ENCODE peak calls at places on chromosomes 2 and 18, in eight cellular contexts. One of them, this sample, is unnamed.

GRCh38 chr18:59054892-59055291 is 84.8 kb upstream of the SEC11C start:
- DNase-seq in ELF-1: no peak
- DNase-seq in NCI-H2107: no peak
- DNase-seq in stimulated activated naive B cell treated with anti-CD40 and anti-IgM and Interleukin-4, amounts not matched to agents 10 μg/mL and 1 μg/mL and 100 μg/mL, for 72 hours: no peak
- DNase-seq in right atrium auricular region: no peak
- DNase-seq in PC-9: no peak
- DNase-seq in Peyer's patch: no peak
- DNase-seq in left ventricle myocardium inferior: no peak
- DNase-seq in this sample: no peak

GRCh38 chr2:56713161-56713676 is 529.4 kb downstream of the CCDC85A start:
- DNase-seq in NCI-H2107: no peak
- DNase-seq in right atrium auricular region: no peak
- DNase-seq in Peyer's patch: no peak
- DNase-seq in stimulated activated naive B cell treated with anti-CD40 and anti-IgM and Interleukin-4, amounts not matched to agents 10 μg/mL and 1 μg/mL and 100 μg/mL, for 72 hours: no peak
- DNase-seq in PC-9: no peak
- DNase-seq in left ventricle myocardium inferior: no peak
- DNase-seq in ELF-1: no peak
- DNase-seq in this sample: no peak

GRCh38 chr2:219035942-219036341 is 5.4 kb downstream of the CFAP65 start:
- DNase-seq in NCI-H2107: no peak
- DNase-seq in right atrium auricular region: no peak
- DNase-seq in Peyer's patch: no peak
- DNase-seq in stimulated activated naive B cell treated with anti-CD40 and anti-IgM and Interleukin-4, amounts not matched to agents 10 μg/mL and 1 μg/mL and 100 μg/mL, for 72 hours: no peak
- DNase-seq in ELF-1: no peak
- DNase-seq in PC-9: no peak
- DNase-seq in left ventricle myocardium inferior: no peak
- DNase-seq in this sample: no peak

GRCh38 chr2:30688956-30689401 is 118.3 kb downstream of the CAPN13 start:
- DNase-seq in right atrium auricular region: peak
- DNase-seq in stimulated activated naive B cell treated with anti-CD40 and anti-IgM and Interleukin-4, amounts not matched to agents 10 μg/mL and 1 μg/mL and 100 μg/mL, for 72 hours: no peak
- DNase-seq in Peyer's patch: no peak
- DNase-seq in left ventricle myocardium inferior: peak
- DNase-seq in ELF-1: peak
- DNase-seq in PC-9: peak
- DNase-seq in NCI-H2107: no peak
- DNase-seq in this sample: no peak

GRCh38 chr2:159093496-159093895 is 125.1 kb downstream of the TANC1 start:
- DNase-seq in ELF-1: no peak
- DNase-seq in PC-9: no peak
- DNase-seq in NCI-H2107: no peak
- DNase-seq in stimulated activated naive B cell treated with anti-CD40 and anti-IgM and Interleukin-4, amounts not matched to agents 10 μg/mL and 1 μg/mL and 100 μg/mL, for 72 hours: no peak
- DNase-seq in right atrium auricular region: no peak
- DNase-seq in Peyer's patch: no peak
- DNase-seq in left ventricle myocardium inferior: no peak
- DNase-seq in this sample: no peak

GRCh38 chr2:100909571-100909970 is 89.6 kb downstream of the NPAS2 start:
- DNase-seq in PC-9: no peak
- DNase-seq in Peyer's patch: no peak
- DNase-seq in NCI-H2107: no peak
- DNase-seq in ELF-1: no peak
- DNase-seq in stimulated activated naive B cell treated with anti-CD40 and anti-IgM and Interleukin-4, amounts not matched to agents 10 μg/mL and 1 μg/mL and 100 μg/mL, for 72 hours: no peak
- DNase-seq in right atrium auricular region: no peak
- DNase-seq in left ventricle myocardium inferior: no peak
- DNase-seq in this sample: no peak

GRCh38 chr2:242015366-242016065 is 146.0 kb downstream of the RTP5 start:
- DNase-seq in Peyer's patch: peak
- DNase-seq in right atrium auricular region: no peak
- DNase-seq in stimulated activated naive B cell treated with anti-CD40 and anti-IgM and Interleukin-4, amounts not matched to agents 10 μg/mL and 1 μg/mL and 100 μg/mL, for 72 hours: no peak
- DNase-seq in ELF-1: no peak
- DNase-seq in NCI-H2107: no peak
- DNase-seq in PC-9: no peak
- DNase-seq in left ventricle myocardium inferior: no peak
- DNase-seq in this sample: peak

GRCh38 chr2:21910832-21911507 is 787.2 kb downstream of the TDRD15 start:
- DNase-seq in left ventricle myocardium inferior: no peak
- DNase-seq in stimulated activated naive B cell treated with anti-CD40 and anti-IgM and Interleukin-4, amounts not matched to agents 10 μg/mL and 1 μg/mL and 100 μg/mL, for 72 hours: no peak
- DNase-seq in ELF-1: no peak
- DNase-seq in NCI-H2107: no peak
- DNase-seq in right atrium auricular region: no peak
- DNase-seq in Peyer's patch: no peak
- DNase-seq in PC-9: no peak
- DNase-seq in this sample: no peak

GRCh38 chr18:11759456-11759855 is 70.4 kb downstream of the GNAL start:
- DNase-seq in right atrium auricular region: no peak
- DNase-seq in NCI-H2107: no peak
- DNase-seq in Peyer's patch: no peak
- DNase-seq in ELF-1: no peak
- DNase-seq in stimulated activated naive B cell treated with anti-CD40 and anti-IgM and Interleukin-4, amounts not matched to agents 10 μg/mL and 1 μg/mL and 100 μg/mL, for 72 hours: no peak
- DNase-seq in PC-9: no peak
- DNase-seq in left ventricle myocardium inferior: no peak
- DNase-seq in this sample: no peak

GRCh38 chr2:235545369-235546150 is 51.7 kb downstream of the AGAP1 start:
- DNase-seq in Peyer's patch: no peak
- DNase-seq in NCI-H2107: no peak
- DNase-seq in PC-9: no peak
- DNase-seq in left ventricle myocardium inferior: no peak
- DNase-seq in right atrium auricular region: no peak
- DNase-seq in ELF-1: no peak
- DNase-seq in stimulated activated naive B cell treated with anti-CD40 and anti-IgM and Interleukin-4, amounts not matched to agents 10 μg/mL and 1 μg/mL and 100 μg/mL, for 72 hours: no peak
- DNase-seq in this sample: peak

GRCh38 chr2:228181098-228182019 is at the start of gene SPHKAP:
- DNase-seq in right atrium auricular region: no peak
- DNase-seq in stimulated activated naive B cell treated with anti-CD40 and anti-IgM and Interleukin-4, amounts not matched to agents 10 μg/mL and 1 μg/mL and 100 μg/mL, for 72 hours: no peak
- DNase-seq in left ventricle myocardium inferior: peak
- DNase-seq in Peyer's patch: no peak
- DNase-seq in NCI-H2107: peak
- DNase-seq in PC-9: no peak
- DNase-seq in ELF-1: peak
- DNase-seq in this sample: peak

GRCh38 chr2:70703900-70704549 is 64.0 kb downstream of the ADD2 start:
- DNase-seq in Peyer's patch: peak
- DNase-seq in left ventricle myocardium inferior: no peak
- DNase-seq in ELF-1: no peak
- DNase-seq in stimulated activated naive B cell treated with anti-CD40 and anti-IgM and Interleukin-4, amounts not matched to agents 10 μg/mL and 1 μg/mL and 100 μg/mL, for 72 hours: no peak
- DNase-seq in NCI-H2107: no peak
- DNase-seq in right atrium auricular region: peak
- DNase-seq in PC-9: no peak
- DNase-seq in this sample: no peak

GRCh38 chr2:196294510-196294909 is 123.1 kb upstream of the STK17B start:
- DNase-seq in ELF-1: no peak
- DNase-seq in left ventricle myocardium inferior: no peak
- DNase-seq in stimulated activated naive B cell treated with anti-CD40 and anti-IgM and Interleukin-4, amounts not matched to agents 10 μg/mL and 1 μg/mL and 100 μg/mL, for 72 hours: no peak
- DNase-seq in NCI-H2107: no peak
- DNase-seq in Peyer's patch: no peak
- DNase-seq in PC-9: peak
- DNase-seq in right atrium auricular region: no peak
- DNase-seq in this sample: no peak

GRCh38 chr2:62199392-62200125 is 3.6 kb downstream of the B3GNT2 start:
- DNase-seq in PC-9: peak
- DNase-seq in NCI-H2107: no peak
- DNase-seq in stimulated activated naive B cell treated with anti-CD40 and anti-IgM and Interleukin-4, amounts not matched to agents 10 μg/mL and 1 μg/mL and 100 μg/mL, for 72 hours: no peak
- DNase-seq in left ventricle myocardium inferior: no peak
- DNase-seq in Peyer's patch: no peak
- DNase-seq in ELF-1: no peak
- DNase-seq in right atrium auricular region: no peak
- DNase-seq in this sample: no peak

GRCh38 chr2:172239944-172240590 is 137.4 kb upstream of the DLX2 start:
- DNase-seq in PC-9: no peak
- DNase-seq in NCI-H2107: no peak
- DNase-seq in right atrium auricular region: no peak
- DNase-seq in ELF-1: no peak
- DNase-seq in stimulated activated naive B cell treated with anti-CD40 and anti-IgM and Interleukin-4, amounts not matched to agents 10 μg/mL and 1 μg/mL and 100 μg/mL, for 72 hours: no peak
- DNase-seq in Peyer's patch: no peak
- DNase-seq in left ventricle myocardium inferior: no peak
- DNase-seq in this sample: no peak

GRCh38 chr2:104944495-104944894 is 90.6 kb downstream of the POU3F3 start:
- DNase-seq in ELF-1: peak
- DNase-seq in Peyer's patch: peak
- DNase-seq in NCI-H2107: peak
- DNase-seq in left ventricle myocardium inferior: no peak
- DNase-seq in stimulated activated naive B cell treated with anti-CD40 and anti-IgM and Interleukin-4, amounts not matched to agents 10 μg/mL and 1 μg/mL and 100 μg/mL, for 72 hours: no peak
- DNase-seq in right atrium auricular region: no peak
- DNase-seq in PC-9: no peak
- DNase-seq in this sample: no peak

GRCh38 chr18:6004683-6005082 is 109.4 kb upstream of the TMEM200C start:
- DNase-seq in right atrium auricular region: no peak
- DNase-seq in left ventricle myocardium inferior: no peak
- DNase-seq in stimulated activated naive B cell treated with anti-CD40 and anti-IgM and Interleukin-4, amounts not matched to agents 10 μg/mL and 1 μg/mL and 100 μg/mL, for 72 hours: peak
- DNase-seq in PC-9: no peak
- DNase-seq in Peyer's patch: no peak
- DNase-seq in NCI-H2107: no peak
- DNase-seq in ELF-1: no peak
- DNase-seq in this sample: no peak

GRCh38 chr2:86832334-86833096 is 29.2 kb downstream of the CD8B start:
- DNase-seq in stimulated activated naive B cell treated with anti-CD40 and anti-IgM and Interleukin-4, amounts not matched to agents 10 μg/mL and 1 μg/mL and 100 μg/mL, for 72 hours: no peak
- DNase-seq in left ventricle myocardium inferior: no peak
- DNase-seq in NCI-H2107: no peak
- DNase-seq in ELF-1: no peak
- DNase-seq in PC-9: no peak
- DNase-seq in Peyer's patch: no peak
- DNase-seq in right atrium auricular region: no peak
- DNase-seq in this sample: no peak

GRCh38 chr2:39068757-39069515 is 51.9 kb downstream of the SOS1 start:
- DNase-seq in ELF-1: no peak
- DNase-seq in NCI-H2107: no peak
- DNase-seq in Peyer's patch: no peak
- DNase-seq in left ventricle myocardium inferior: no peak
- DNase-seq in PC-9: no peak
- DNase-seq in stimulated activated naive B cell treated with anti-CD40 and anti-IgM and Interleukin-4, amounts not matched to agents 10 μg/mL and 1 μg/mL and 100 μg/mL, for 72 hours: no peak
- DNase-seq in right atrium auricular region: no peak
- DNase-seq in this sample: no peak

GRCh38 chr2:226426292-226426736 is 373.3 kb downstream of the IRS1 start:
- DNase-seq in Peyer's patch: no peak
- DNase-seq in ELF-1: no peak
- DNase-seq in left ventricle myocardium inferior: no peak
- DNase-seq in PC-9: peak
- DNase-seq in NCI-H2107: no peak
- DNase-seq in stimulated activated naive B cell treated with anti-CD40 and anti-IgM and Interleukin-4, amounts not matched to agents 10 μg/mL and 1 μg/mL and 100 μg/mL, for 72 hours: no peak
- DNase-seq in right atrium auricular region: no peak
- DNase-seq in this sample: no peak

GRCh38 chr2:186588940-186589732 is 720 bp upstream of the ITGAV start:
- DNase-seq in NCI-H2107: no peak
- DNase-seq in stimulated activated naive B cell treated with anti-CD40 and anti-IgM and Interleukin-4, amounts not matched to agents 10 μg/mL and 1 μg/mL and 100 μg/mL, for 72 hours: no peak
- DNase-seq in Peyer's patch: no peak
- DNase-seq in right atrium auricular region: no peak
- DNase-seq in PC-9: no peak
- DNase-seq in ELF-1: peak
- DNase-seq in left ventricle myocardium inferior: no peak
- DNase-seq in this sample: no peak

GRCh38 chr2:136247204-136247990 is 129.4 kb upstream of the CXCR4 start:
- DNase-seq in stimulated activated naive B cell treated with anti-CD40 and anti-IgM and Interleukin-4, amounts not matched to agents 10 μg/mL and 1 μg/mL and 100 μg/mL, for 72 hours: no peak
- DNase-seq in NCI-H2107: no peak
- DNase-seq in left ventricle myocardium inferior: no peak
- DNase-seq in Peyer's patch: no peak
- DNase-seq in right atrium auricular region: peak
- DNase-seq in ELF-1: no peak
- DNase-seq in PC-9: no peak
- DNase-seq in this sample: no peak

GRCh38 chr18:3952031-3952430 is 502.1 kb downstream of the TGIF1 start:
- DNase-seq in right atrium auricular region: no peak
- DNase-seq in left ventricle myocardium inferior: no peak
- DNase-seq in Peyer's patch: no peak
- DNase-seq in ELF-1: no peak
- DNase-seq in NCI-H2107: no peak
- DNase-seq in stimulated activated naive B cell treated with anti-CD40 and anti-IgM and Interleukin-4, amounts not matched to agents 10 μg/mL and 1 μg/mL and 100 μg/mL, for 72 hours: no peak
- DNase-seq in PC-9: no peak
- DNase-seq in this sample: no peak

GRCh38 chr18:42258301-42258965 is 303.4 kb downstream of the PIK3C3 start:
- DNase-seq in left ventricle myocardium inferior: no peak
- DNase-seq in Peyer's patch: no peak
- DNase-seq in stimulated activated naive B cell treated with anti-CD40 and anti-IgM and Interleukin-4, amounts not matched to agents 10 μg/mL and 1 μg/mL and 100 μg/mL, for 72 hours: no peak
- DNase-seq in PC-9: no peak
- DNase-seq in ELF-1: no peak
- DNase-seq in NCI-H2107: no peak
- DNase-seq in right atrium auricular region: no peak
- DNase-seq in this sample: no peak

GRCh38 chr2:19609266-19609665 is 250.8 kb upstream of the OSR1 start:
- DNase-seq in left ventricle myocardium inferior: no peak
- DNase-seq in stimulated activated naive B cell treated with anti-CD40 and anti-IgM and Interleukin-4, amounts not matched to agents 10 μg/mL and 1 μg/mL and 100 μg/mL, for 72 hours: no peak
- DNase-seq in PC-9: no peak
- DNase-seq in right atrium auricular region: no peak
- DNase-seq in NCI-H2107: no peak
- DNase-seq in ELF-1: no peak
- DNase-seq in Peyer's patch: no peak
- DNase-seq in this sample: no peak

GRCh38 chr18:51190000-51190399 is 7.5 kb downstream of the MEX3C start:
- DNase-seq in right atrium auricular region: no peak
- DNase-seq in Peyer's patch: no peak
- DNase-seq in PC-9: no peak
- DNase-seq in left ventricle myocardium inferior: no peak
- DNase-seq in ELF-1: no peak
- DNase-seq in NCI-H2107: no peak
- DNase-seq in stimulated activated naive B cell treated with anti-CD40 and anti-IgM and Interleukin-4, amounts not matched to agents 10 μg/mL and 1 μg/mL and 100 μg/mL, for 72 hours: no peak
- DNase-seq in this sample: no peak

GRCh38 chr18:57748770-57749603 is 54.1 kb downstream of the ATP8B1 start:
- DNase-seq in stimulated activated naive B cell treated with anti-CD40 and anti-IgM and Interleukin-4, amounts not matched to agents 10 μg/mL and 1 μg/mL and 100 μg/mL, for 72 hours: peak
- DNase-seq in PC-9: peak
- DNase-seq in ELF-1: no peak
- DNase-seq in left ventricle myocardium inferior: no peak
- DNase-seq in Peyer's patch: peak
- DNase-seq in right atrium auricular region: no peak
- DNase-seq in NCI-H2107: no peak
- DNase-seq in this sample: no peak

GRCh38 chr18:59379772-59380530 is 20.9 kb upstream of the LMAN1 start:
- DNase-seq in right atrium auricular region: no peak
- DNase-seq in stimulated activated naive B cell treated with anti-CD40 and anti-IgM and Interleukin-4, amounts not matched to agents 10 μg/mL and 1 μg/mL and 100 μg/mL, for 72 hours: no peak
- DNase-seq in ELF-1: no peak
- DNase-seq in left ventricle myocardium inferior: no peak
- DNase-seq in PC-9: no peak
- DNase-seq in NCI-H2107: no peak
- DNase-seq in Peyer's patch: no peak
- DNase-seq in this sample: no peak

GRCh38 chr2:216424305-216424704 is 12.0 kb downstream of the SMARCAL1 start:
- DNase-seq in Peyer's patch: no peak
- DNase-seq in ELF-1: no peak
- DNase-seq in stimulated activated naive B cell treated with anti-CD40 and anti-IgM and Interleukin-4, amounts not matched to agents 10 μg/mL and 1 μg/mL and 100 μg/mL, for 72 hours: no peak
- DNase-seq in right atrium auricular region: no peak
- DNase-seq in NCI-H2107: no peak
- DNase-seq in PC-9: no peak
- DNase-seq in left ventricle myocardium inferior: no peak
- DNase-seq in this sample: no peak

GRCh38 chr2:163800889-163801498 is 65.2 kb upstream of the FIGN start:
- DNase-seq in stimulated activated naive B cell treated with anti-CD40 and anti-IgM and Interleukin-4, amounts not matched to agents 10 μg/mL and 1 μg/mL and 100 μg/mL, for 72 hours: no peak
- DNase-seq in Peyer's patch: no peak
- DNase-seq in PC-9: no peak
- DNase-seq in NCI-H2107: no peak
- DNase-seq in left ventricle myocardium inferior: no peak
- DNase-seq in ELF-1: peak
- DNase-seq in right atrium auricular region: no peak
- DNase-seq in this sample: no peak

GRCh38 chr18:24837065-24837464 is 376.6 kb downstream of the HRH4 start:
- DNase-seq in ELF-1: no peak
- DNase-seq in Peyer's patch: no peak
- DNase-seq in right atrium auricular region: no peak
- DNase-seq in left ventricle myocardium inferior: no peak
- DNase-seq in stimulated activated naive B cell treated with anti-CD40 and anti-IgM and Interleukin-4, amounts not matched to agents 10 μg/mL and 1 μg/mL and 100 μg/mL, for 72 hours: no peak
- DNase-seq in NCI-H2107: no peak
- DNase-seq in PC-9: no peak
- DNase-seq in this sample: no peak

GRCh38 chr2:39867268-39867667 is 88.2 kb upstream of the THUMPD2 start:
- DNase-seq in NCI-H2107: no peak
- DNase-seq in Peyer's patch: no peak
- DNase-seq in stimulated activated naive B cell treated with anti-CD40 and anti-IgM and Interleukin-4, amounts not matched to agents 10 μg/mL and 1 μg/mL and 100 μg/mL, for 72 hours: no peak
- DNase-seq in left ventricle myocardium inferior: no peak
- DNase-seq in ELF-1: no peak
- DNase-seq in PC-9: no peak
- DNase-seq in right atrium auricular region: no peak
- DNase-seq in this sample: no peak

GRCh38 chr2:216015722-216016464 is 2.5 kb upstream of the MREG start:
- DNase-seq in right atrium auricular region: no peak
- DNase-seq in ELF-1: no peak
- DNase-seq in PC-9: no peak
- DNase-seq in NCI-H2107: no peak
- DNase-seq in stimulated activated naive B cell treated with anti-CD40 and anti-IgM and Interleukin-4, amounts not matched to agents 10 μg/mL and 1 μg/mL and 100 μg/mL, for 72 hours: peak
- DNase-seq in left ventricle myocardium inferior: no peak
- DNase-seq in Peyer's patch: peak
- DNase-seq in this sample: no peak

GRCh38 chr2:215843579-215843978 is 169.8 kb downstream of the MREG start:
- DNase-seq in right atrium auricular region: peak
- DNase-seq in NCI-H2107: no peak
- DNase-seq in left ventricle myocardium inferior: no peak
- DNase-seq in stimulated activated naive B cell treated with anti-CD40 and anti-IgM and Interleukin-4, amounts not matched to agents 10 μg/mL and 1 μg/mL and 100 μg/mL, for 72 hours: no peak
- DNase-seq in PC-9: peak
- DNase-seq in ELF-1: no peak
- DNase-seq in Peyer's patch: no peak
- DNase-seq in this sample: no peak

This sample was measured in spleen.